ENCODE peak calls at places on chromosomes 4 and X, in ten cellular contexts. Q is posterior cingulate gyrus; P is left lung; E is HepG2; Y is fibroblast of the conjunctiva; I is NCI-H187 treated with DMSO at 0.1 percent for 48 hours; C is GM23248; A is activated T-cell treated with anti-CD3 and anti-CD28 coated beads, Interleukin-2, amount 50 U/mL, for 72 hours; W is NCI-H2081 treated with DMSO at 0.1 percent for 48 hours; T is Kasumi-1. G is an unnamed sample.

GRCh38 chrX:19829817-19830216 is 57.6 kb downstream of the SH3KBP1 start:
- DNase-seq in W (no peak), A (no peak), Q (no peak), P (no peak), C (no peak), I (no peak), T (no peak), E (no peak), Y (no peak), G (no peak)

GRCh38 chr4:181559637-181560036 is 683.6 kb upstream of the TENM3 start:
- DNase-seq in W (no peak), I (no peak), C (no peak), P (no peak), Y (no peak), A (no peak), E (no peak), T (no peak), Q (no peak), G (no peak)

GRCh38 chr4:177128306-177128705 is 181.4 kb upstream of the NEIL3 start:
- DNase-seq in C (peak), E (no peak), Q (no peak), W (no peak), A (no peak), Y (no peak), I (no peak), T (no peak), P (no peak), G (no peak)

GRCh38 chrX:49915352-49916222 is 6.8 kb upstream of the CLCN5 start:
- DNase-seq in A (peak), C (peak), E (peak), W (no peak), T (peak), P (peak), Q (no peak), I (no peak), Y (peak), G (no peak)

GRCh38 chr4:19038231-19038630 is 1016.7 kb upstream of the LCORL start:
- DNase-seq in Y (no peak), A (no peak), Q (no peak), E (no peak), C (no peak), P (no peak), I (no peak), W (no peak), T (no peak), G (no peak)

GRCh38 chr4:158824425-158825274 is 55.8 kb downstream of the FNIP2 start:
- DNase-seq in I (no peak), W (no peak), C (peak), P (no peak), Y (no peak), E (no peak), A (no peak), T (no peak), Q (no peak), G (no peak)

GRCh38 chr4:89263265-89263664 is 44.3 kb downstream of the GPRIN3 start:
- DNase-seq in W (no peak), C (no peak), I (no peak), Q (no peak), Y (no peak), A (no peak), P (no peak), T (no peak), E (no peak), G (no peak)

GRCh38 chrX:123310112-123310511 is 126.0 kb downstream of the GRIA3 start:
- DNase-seq in P (no peak), C (no peak), A (no peak), Q (no peak), Y (no peak), T (no peak), E (no peak), W (no peak), I (no peak), G (no peak)

GRCh38 chr4:6095023-6095817 is 77.0 kb upstream of the C4orf50 start:
- DNase-seq in T (no peak), C (peak), Q (no peak), P (no peak), A (no peak), E (no peak), Y (no peak), W (no peak), I (no peak), G (no peak)

GRCh38 chrX:154013614-154014360 is 5.9 kb downstream of the IRAK1 start:
- DNase-seq in C (peak), Q (peak), P (no peak), W (no peak), T (peak), I (no peak), A (peak), Y (no peak), E (no peak), G (no peak)

GRCh38 chr4:151798678-151799416 is 38.0 kb upstream of the GATB start:
- DNase-seq in I (no peak), A (no peak), E (no peak), W (no peak), C (peak), Y (no peak), P (no peak), Q (no peak), T (no peak), G (no peak)

GRCh38 chr4:14110407-14110806 is 482.9 kb upstream of the BOD1L1 start:
- DNase-seq in Y (peak), C (peak), I (no peak), E (no peak), P (no peak), Q (no peak), W (no peak), A (no peak), T (no peak), G (no peak)

GRCh38 chr4:75908555-75908954 is 6.3 kb upstream of the PPEF2 start:
- DNase-seq in T (no peak), W (no peak), Y (no peak), Q (no peak), P (no peak), E (no peak), A (no peak), C (peak), I (no peak), G (peak)

GRCh38 chr4:89171176-89171575 is 59.8 kb downstream of the TIGD2 start:
- DNase-seq in T (no peak), Q (no peak), W (no peak), P (no peak), Y (no peak), E (no peak), A (no peak), I (no peak), C (no peak), G (no peak)

GRCh38 chr4:100311181-100311580 is 120.9 kb upstream of the DDIT4L start:
- DNase-seq in I (no peak), C (peak), W (no peak), Q (no peak), P (no peak), T (peak), E (no peak), Y (no peak), A (no peak), G (no peak)

GRCh38 chr4:78644744-78645330 is 93.3 kb downstream of the ANXA3 start:
- DNase-seq in A (peak), Y (peak), P (peak), C (peak), Q (peak), W (no peak), T (peak), I (peak), E (peak), G (peak)

GRCh38 chr4:6749340-6750171 is 33.0 kb upstream of the KIAA0232 start:
- DNase-seq in E (peak), C (peak), Y (no peak), P (peak), I (no peak), W (no peak), Q (no peak), T (no peak), A (no peak), G (no peak)

GRCh38 chrX:136780738-136781137 is at the start of gene ARHGEF6:
- DNase-seq in W (no peak), C (peak), I (no peak), E (no peak), P (no peak), Q (no peak), A (peak), Y (no peak), T (peak), G (peak)

GRCh38 chr4:7256989-7257810 is 64.9 kb downstream of the SORCS2 start:
- DNase-seq in Y (no peak), W (no peak), A (no peak), E (no peak), T (no peak), P (no peak), Q (peak), C (peak), I (no peak), G (no peak)

GRCh38 chrX:139224953-139225665 is 305.4 kb upstream of the F9 start:
- DNase-seq in A (no peak), T (no peak), P (no peak), I (no peak), E (no peak), C (no peak), Q (no peak), W (no peak), Y (no peak), G (no peak)

GRCh38 chr4:157043131-157043530 is 32.8 kb upstream of the GLRB start:
- DNase-seq in W (no peak), C (peak), I (no peak), T (peak), A (no peak), E (peak), Q (no peak), Y (no peak), P (no peak), G (peak)

GRCh38 chrX:22300130-22300529 is 27.4 kb downstream of the CBLL2 start:
- DNase-seq in T (peak), A (no peak), P (no peak), W (no peak), C (peak), Y (peak), Q (no peak), I (peak), E (no peak), G (no peak)

GRCh38 chrX:108036298-108036973 is 8.4 kb upstream of the VSIG1 start:
- DNase-seq in Y (peak), A (no peak), C (peak), W (peak), I (no peak), T (peak), Q (no peak), E (peak), P (no peak), G (no peak)

GRCh38 chr4:74450298-74450683 is 5.4 kb downstream of the AREG start:
- DNase-seq in W (no peak), A (no peak), C (no peak), I (no peak), E (no peak), T (no peak), Y (no peak), P (no peak), Q (no peak), G (no peak)

GRCh38 chrX:45781901-45782553 is 581.4 kb upstream of the DIPK2B start:
- DNase-seq in W (no peak), C (peak), A (no peak), T (peak), Q (no peak), E (peak), P (no peak), I (no peak), Y (no peak), G (no peak)

GRCh38 chr4:141457653-141458052 is 178.7 kb upstream of the IL15 start:
- DNase-seq in A (no peak), Q (no peak), Y (no peak), P (no peak), W (no peak), E (no peak), I (no peak), C (no peak), T (no peak), G (no peak)

GRCh38 chrX:2552621-2553297 is 52.0 kb upstream of the DHRSX start:
- DNase-seq in C (peak), T (no peak), P (no peak), E (peak), W (no peak), A (no peak), Y (peak), Q (no peak), I (no peak), G (no peak)

GRCh38 chrX:45621356-45622041 is 420.8 kb upstream of the DIPK2B start:
- DNase-seq in W (no peak), C (peak), Y (peak), Q (no peak), P (no peak), I (no peak), E (no peak), A (peak), T (no peak), G (no peak)

GRCh38 chr4:81326581-81326980 is 111.6 kb upstream of the PRKG2 start:
- DNase-seq in I (no peak), E (no peak), Q (no peak), P (no peak), W (no peak), C (no peak), T (no peak), A (no peak), Y (no peak), G (no peak)